ENCODE peak calls at places on chromosomes 1 and 21, in six cellular contexts. X is K562, T is left ventricle myocardium inferior, N is IMR-90, S is lung, J is HCT116. A is an unnamed sample. For H3K27me3, the result is how much of the 10 kb centered on the place peaks cover.

GRCh38 chr1:37434292-37434907 is 40.0 kb upstream of the ZC3H12A start:
- DNase-seq in X (peak), T (peak), N (peak), S (peak), J (no peak), A (peak)

GRCh38 chr1:102941364-102941947 is 166.9 kb downstream of the COL11A1 start:
- DNase-seq in X (no peak), T (no peak), N (peak), S (no peak), J (no peak), A (no peak)

GRCh38 chr1:41618066-41618825 is 133.8 kb upstream of the EDN2 start:
- DNase-seq in X (no peak), T (peak), N (peak), S (peak), J (no peak), A (no peak)

GRCh38 chr1:248696261-248696660 is 6.3 kb downstream of the OR14I1 start:
- DNase-seq in X (peak), T (no peak), N (no peak), S (no peak), J (no peak), A (no peak)

GRCh38 chr1:168653567-168653966 is 75.4 kb downstream of the DPT start:
- DNase-seq in X (no peak), T (no peak), N (no peak), S (no peak), J (no peak), A (no peak)

GRCh38 chr1:115065021-115065420 is 24.3 kb downstream of the TSPAN2 start:
- DNase-seq in X (no peak), T (no peak), N (no peak), S (no peak), J (no peak), A (no peak)

GRCh38 chr1:235266325-235266724 is 61.7 kb downstream of the ARID4B start:
- DNase-seq in X (no peak), T (no peak), N (no peak), S (no peak), J (no peak), A (no peak)

GRCh38 chr1:69567847-69568434 is at the start of gene LRRC7:
- DNase-seq in X (peak), T (peak), N (no peak), S (no peak), J (no peak), A (peak)

GRCh38 chr1:11736746-11737639 is 1.1 kb downstream of the AGTRAP start:
- DNase-seq in X (peak), T (peak), N (peak), S (peak), J (no peak), A (peak)

GRCh38 chr1:156807627-156808026 is 9.0 kb downstream of the SH2D2A start:
- DNase-seq in X (no peak), T (no peak), N (no peak), S (no peak), J (no peak), A (no peak)

GRCh38 chr21:14901482-14901958 is 163.3 kb downstream of the NRIP1 start:
- DNase-seq in X (no peak), T (no peak), N (peak), S (no peak), J (peak), A (no peak)

GRCh38 chr21:45893166-45894106 is 88.1 kb upstream of the COL6A1 start:
- DNase-seq in X (no peak), T (no peak), N (no peak), S (no peak), J (no peak), A (no peak)

GRCh38 chr21:44984428-44984791 is 44.6 kb downstream of the SLX9 start:
- DNase-seq in X (no peak), T (peak), N (no peak), S (no peak), J (no peak), A (no peak)

GRCh38 chr1:161367684-161368398 is at the start of gene CFAP126:
- DNase-seq in X (peak), T (peak), N (peak), S (peak), J (peak), A (peak)

GRCh38 chr1:197521118-197521739 is 253.2 kb downstream of the CRB1 start:
- DNase-seq in X (peak), T (no peak), N (peak), S (no peak), J (peak), A (peak)

GRCh38 chr1:74463301-74463988 is 49.0 kb downstream of the LRRC53 start:
- DNase-seq in X (no peak), T (no peak), N (peak), S (no peak), J (no peak), A (no peak)

GRCh38 chr1:203084588-203085527 is 954 bp downstream of the MYOG start:
- DNase-seq in X (peak), T (no peak), N (no peak), S (no peak), J (no peak), A (peak)

GRCh38 chr1:198932351-198932991 is 293.6 kb downstream of the PTPRC start:
- DNase-seq in X (no peak), T (no peak), N (peak), S (no peak), J (peak), A (no peak)

GRCh38 chr1:156914440-156914856 is 6.0 kb upstream of the LRRC71 start:
- DNase-seq in X (peak), T (no peak), N (peak), S (no peak), J (no peak), A (no peak)

GRCh38 chr1:51568231-51568935 is 48.5 kb upstream of the OSBPL9 start:
- DNase-seq in X (no peak), T (no peak), N (no peak), S (no peak), J (no peak), A (no peak)

GRCh38 chr1:24329797-24330543 is 10.8 kb downstream of the GRHL3 start:
- DNase-seq in X (no peak), T (no peak), N (peak), S (no peak), J (no peak), A (no peak)

GRCh38 chr21:35254006-35254751 is 205.1 kb upstream of the RUNX1 start:
- DNase-seq in X (no peak), T (no peak), N (peak), S (no peak), J (no peak), A (no peak)

GRCh38 chr21:43923391-43923790 is 58.4 kb downstream of the AGPAT3 start:
- DNase-seq in X (no peak), T (no peak), N (peak), S (no peak), J (no peak), A (no peak)

GRCh38 chr1:44673675-44674112 is 587 bp downstream of the TMEM53 start:
- DNase-seq in X (no peak), T (no peak), N (no peak), S (no peak), J (no peak), A (no peak)

GRCh38 chr1:222053790-222054294 is 312.0 kb upstream of the DUSP10 start:
- DNase-seq in X (no peak), T (no peak), N (no peak), S (no peak), J (no peak), A (no peak)

GRCh38 chr1:150906329-150906728 is 19.4 kb downstream of the CTXND2 start:
- DNase-seq in X (no peak), T (no peak), N (no peak), S (no peak), J (no peak), A (no peak)

GRCh38 chr1:905811-906531 is 17.8 kb upstream of the SAMD11 start:
- DNase-seq in X (peak), T (peak), N (no peak), S (peak), J (no peak), A (peak)

GRCh38 chr1:232250838-232251237 is 379.1 kb downstream of the SIPA1L2 start:
- DNase-seq in X (no peak), T (no peak), N (no peak), S (no peak), J (no peak), A (no peak)

GRCh38 chr1:12501661-12502060 is 116.3 kb downstream of the DHRS3 start:
- DNase-seq in X (no peak), T (no peak), N (peak), S (no peak), J (no peak), A (no peak)

GRCh38 chr21:42343963-42344510 is 6.8 kb downstream of the TFF2 start:
- DNase-seq in X (no peak), T (no peak), N (no peak), S (no peak), J (no peak), A (no peak)

GRCh38 chr21:42348762-42349161 is 2.0 kb downstream of the TFF2 start:
- DNase-seq in X (no peak), T (no peak), N (no peak), S (no peak), J (no peak), A (no peak)

GRCh38 chr21:42347601-42348327 is 3.0 kb downstream of the TFF2 start:
- DNase-seq in X (no peak), T (no peak), N (no peak), S (no peak), J (no peak), A (no peak)

GRCh38 chr21:42346866-42347600 is 3.8 kb downstream of the TFF2 start:
- DNase-seq in X (no peak), T (no peak), N (no peak), S (no peak), J (no peak), A (no peak)

GRCh38 chr21:42346441-42346840 is 4.4 kb downstream of the TFF2 start:
- DNase-seq in X (no peak), T (no peak), N (no peak), S (no peak), J (no peak), A (no peak)
- H3K4me3 ChIP-seq in X (no peak), T (no peak), N (no peak), S (no peak), J (no peak), A (no peak)

GRCh38 chr1:30779294-30780071 is 21.9 kb upstream of the LAPTM5 start:
- DNase-seq in X (peak), T (peak), N (peak), S (peak), J (peak), A (peak)

GRCh38 chr1:30777906-30778155 is 20.3 kb upstream of the LAPTM5 start:
- DNase-seq in X (peak), T (no peak), N (no peak), S (no peak), J (no peak), A (peak)

GRCh38 chr1:30777060-30777905 is 19.7 kb upstream of the LAPTM5 start:
- DNase-seq in X (peak), T (no peak), N (no peak), S (no peak), J (no peak), A (no peak)

GRCh38 chr1:30778979-30779293 is 21.4 kb upstream of the LAPTM5 start:
- DNase-seq in X (no peak), T (no peak), N (no peak), S (no peak), J (no peak), A (no peak)

DNA sequence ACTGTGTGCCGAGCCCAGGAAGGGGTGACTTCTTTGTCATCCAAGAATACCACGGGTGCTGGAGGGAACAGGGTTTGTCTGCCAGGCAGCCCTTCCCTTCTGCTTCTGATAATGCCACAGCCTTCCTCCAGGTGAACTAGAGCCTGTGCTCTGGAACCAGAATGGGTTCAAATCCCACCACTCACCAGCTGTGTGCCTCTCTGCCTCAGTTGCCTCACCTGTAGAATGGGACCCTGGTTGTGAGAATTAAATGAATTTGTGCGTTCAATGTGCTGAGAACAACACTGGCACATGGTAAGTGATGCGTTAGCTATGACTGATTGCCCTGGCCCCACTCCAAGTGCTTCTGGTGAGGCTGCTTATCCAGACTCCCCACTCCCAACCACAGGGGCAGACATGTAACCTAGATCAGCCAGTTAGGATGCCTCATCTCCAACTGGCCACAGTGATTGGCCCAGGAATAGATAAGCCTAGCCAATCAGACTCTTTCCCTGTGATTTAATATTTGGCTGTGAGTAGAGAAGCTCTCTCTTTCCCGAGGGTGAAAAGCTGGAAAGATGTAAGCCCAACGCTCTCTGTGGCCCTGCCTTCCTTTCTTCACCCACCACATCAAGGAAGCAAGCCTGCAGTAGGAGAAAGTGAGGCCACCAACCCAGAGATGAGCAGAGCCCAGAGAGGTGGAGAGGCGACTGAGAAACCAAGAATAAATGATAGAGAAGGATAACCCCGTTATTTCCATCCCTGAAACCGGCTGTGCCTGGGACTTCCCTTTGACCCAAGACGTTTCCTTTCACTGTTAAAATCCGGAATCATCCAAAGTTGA is 20.8 kb upstream of the LAPTM5 start:
- DNase-seq in X (peak), T (no peak), N (peak), S (no peak), J (no peak), A (no peak)
- H3K27me3 ChIP-seq in X (under half), T (under half), N (under half), S (under half), J (under half), A (under half)

DNA sequence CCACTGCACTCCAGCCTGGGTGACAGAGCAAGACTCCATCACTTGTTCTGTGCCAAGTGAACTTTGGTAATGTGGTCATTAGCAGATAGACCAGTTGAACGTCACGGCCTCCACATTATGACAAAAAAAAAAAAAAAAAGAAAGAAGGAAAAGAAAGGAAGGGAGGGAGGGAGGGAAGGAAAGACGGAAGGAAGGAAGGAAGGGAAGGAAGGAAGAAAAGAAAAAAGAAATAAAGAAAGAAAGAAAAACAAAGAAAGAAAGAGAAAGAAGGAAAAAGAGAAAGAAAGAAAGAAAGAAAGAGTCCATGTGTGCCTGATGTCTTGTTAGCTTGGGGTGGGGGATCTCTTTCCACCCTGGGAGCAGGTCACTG is 45.3 kb downstream of the SIM2 start:
- DNase-seq in X (no peak), T (no peak), N (no peak), S (no peak), J (no peak), A (no peak)
- H3K4me3 ChIP-seq in X (no peak), T (no peak), N (no peak), S (no peak), J (no peak), A (no peak)

GRCh38 chr1:92481598-92482403 is 4.9 kb downstream of the GFI1 start:
- DNase-seq in X (no peak), T (no peak), N (no peak), S (no peak), J (no peak), A (peak)

GRCh38 chr1:92483442-92484170 is 3.1 kb downstream of the GFI1 start:
- DNase-seq in X (no peak), T (no peak), N (no peak), S (no peak), J (no peak), A (peak)

GRCh38 chr1:92480813-92481597 is 5.7 kb downstream of the GFI1 start:
- DNase-seq in X (no peak), T (no peak), N (no peak), S (no peak), J (no peak), A (peak)

GRCh38 chr1:92482665-92483441 is 3.9 kb downstream of the GFI1 start:
- DNase-seq in X (no peak), T (no peak), N (no peak), S (no peak), J (no peak), A (peak)

DNA sequence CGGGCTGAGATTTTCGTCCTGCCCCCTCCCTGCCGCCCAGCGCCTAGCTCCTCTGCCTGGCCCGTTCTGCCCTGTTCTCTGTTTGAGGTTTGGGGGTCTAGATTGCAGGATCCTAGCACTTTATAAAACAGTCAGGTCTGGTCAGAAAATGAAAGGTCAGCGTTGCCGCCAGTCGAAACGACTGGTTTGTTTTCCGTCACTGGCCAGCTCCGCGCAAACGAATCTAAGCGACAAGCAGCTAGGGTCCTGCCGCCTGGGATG is 4.4 kb downstream of the GFI1 start:
- DNase-seq in X (no peak), T (no peak), N (no peak), S (no peak), J (no peak), A (no peak)
- H3K27me3 ChIP-seq in X (under half), T (half or more), N (half or more), S (under half), J (under half), A (half or more)

GRCh38 chr1:207814469-207814868 is 62.6 kb downstream of the CD46 start:
- DNase-seq in X (no peak), T (no peak), N (no peak), S (no peak), J (no peak), A (no peak)

GRCh38 chr1:207812778-207813512 is 61.1 kb downstream of the CD46 start:
- DNase-seq in X (no peak), T (no peak), N (no peak), S (no peak), J (no peak), A (no peak)

GRCh38 chr1:207813946-207814345 is 62.1 kb downstream of the CD46 start:
- DNase-seq in X (no peak), T (no peak), N (no peak), S (no peak), J (no peak), A (no peak)

GRCh38 chr1:207811920-207812720 is 60.3 kb downstream of the CD46 start:
- DNase-seq in X (peak), T (peak), N (peak), S (peak), J (no peak), A (peak)

DNA sequence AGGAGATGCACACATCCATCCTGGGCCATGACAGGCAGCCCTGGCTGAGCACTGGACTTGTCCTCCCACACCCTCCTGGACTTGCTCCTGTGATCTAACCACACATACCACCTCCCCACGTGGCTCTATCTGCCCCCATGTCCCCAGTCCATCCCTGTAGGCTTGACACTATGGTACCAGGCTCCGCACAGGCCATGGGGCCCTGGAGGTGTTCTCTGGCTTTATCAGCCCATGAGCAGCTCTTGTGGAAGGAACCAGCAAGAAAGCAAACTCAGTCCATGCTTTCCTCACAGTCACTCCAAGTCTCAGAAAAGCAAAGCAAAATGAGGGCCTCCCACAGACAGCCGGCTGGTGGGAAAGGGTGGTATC is 61.6 kb downstream of the CD46 start:
- DNase-seq in X (no peak), T (no peak), N (no peak), S (no peak), J (no peak), A (no peak)
- H3K4me3 ChIP-seq in X (no peak), T (peak), N (no peak), S (no peak), J (no peak), A (no peak)

GRCh38 chr1:47418681-47419272 is 2.7 kb downstream of the FOXE3 start:
- DNase-seq in X (no peak), T (no peak), N (peak), S (no peak), J (no peak), A (no peak)

GRCh38 chr1:47416319-47417128 is 439 bp downstream of the FOXE3 start:
- DNase-seq in X (no peak), T (no peak), N (no peak), S (no peak), J (no peak), A (peak)

GRCh38 chr1:47417129-47418044 is 1.3 kb downstream of the FOXE3 start:
- DNase-seq in X (no peak), T (no peak), N (no peak), S (no peak), J (no peak), A (peak)

GRCh38 chr1:47415728-47416318 is at the start of gene FOXE3:
- DNase-seq in X (no peak), T (no peak), N (no peak), S (no peak), J (no peak), A (peak)

GRCh38 chr1:47418122-47418521 is 2.0 kb downstream of the FOXE3 start:
- DNase-seq in X (no peak), T (no peak), N (no peak), S (no peak), J (no peak), A (no peak)
- H3K27me3 ChIP-seq in X (half or more), T (half or more), N (under half), S (under half), J (under half), A (half or more)

DNA sequence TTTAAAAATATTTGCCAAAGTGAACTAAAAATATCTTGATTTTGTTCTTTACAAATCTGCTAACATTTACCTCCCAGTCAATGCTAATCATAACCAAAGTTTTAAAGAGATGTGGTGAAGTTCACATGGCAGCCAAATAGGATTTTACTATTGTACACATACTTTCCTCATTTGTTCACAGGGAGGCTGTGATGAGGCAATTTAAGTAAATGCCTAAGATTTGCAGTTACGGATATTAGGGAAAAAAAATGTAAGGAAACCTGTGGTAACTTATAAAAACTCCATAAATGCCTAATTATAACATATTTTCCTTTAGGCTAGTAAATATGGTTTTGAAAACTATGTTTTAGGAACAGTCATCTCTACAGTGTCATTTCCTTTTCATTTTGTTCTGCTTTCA is 32.4 kb downstream of the RGS5 start:
- DNase-seq in X (no peak), T (no peak), N (peak), S (no peak), J (no peak), A (no peak)
- H3K4me3 ChIP-seq in X (no peak), T (no peak), N (no peak), S (no peak), J (no peak), A (no peak)